ENCODE peak calls at places on chromosome 12, in nine cellular contexts. F is lower lobe of right lung, V is A549, Z is HepG2, N is psoas muscle, T is heart right ventricle, A is pancreas, B is Calu3, Y is WERI-Rb-1. Q is an unnamed sample.
A peak's percentile ranks its signal among the peaks of the same experiment; 100 is the strongest.

GRCh38 chr12:119929974-119930373 is 52.9 kb upstream of the CIT start:
- DNase-seq in F (no peak), Y (no peak), B (no peak), A (no peak), T (no peak), Z (no peak), V (no peak), N (no peak), Q (no peak)

GRCh38 chr12:52243264-52243773 is 10.3 kb downstream of the KRT7 start:
- DNase-seq in F (no peak), B (peak; percentile 49), Z (no peak), N (peak; percentile 40), V (peak; percentile 61), T (no peak), Y (no peak), A (no peak), Q (no peak)

GRCh38 chr12:24478254-24478653 is 470.6 kb downstream of the BCAT1 start:
- DNase-seq in B (no peak), N (no peak), F (no peak), Y (no peak), T (no peak), V (no peak), Z (no peak), A (no peak), Q (no peak)

GRCh38 chr12:13085968-13086686 is 17.3 kb downstream of the GSG1 start:
- DNase-seq in V (no peak), Y (no peak), N (no peak), T (no peak), B (no peak), Z (no peak), A (no peak), F (no peak), Q (no peak)

GRCh38 chr12:30694971-30695326 is 720 bp downstream of the IPO8 start:
- DNase-seq in F (peak; percentile 63), B (peak; percentile 52), Y (peak; percentile 35), V (peak; percentile 53), A (peak; percentile 65), T (no peak), N (peak; percentile 61), Z (peak; percentile 41), Q (no peak)

GRCh38 chr12:80892597-80893445 is 44.9 kb downstream of the LIN7A start:
- DNase-seq in Z (no peak), A (no peak), F (no peak), B (no peak), N (no peak), Y (no peak), T (no peak), V (no peak), Q (no peak)

GRCh38 chr12:6452245-6452731 is 446 bp downstream of the TAPBPL start:
- DNase-seq in A (peak; percentile 59), B (peak; percentile 14), F (no peak), T (peak; percentile 58), V (no peak), Z (no peak), Y (peak; percentile 33), N (no peak), Q (no peak)

GRCh38 chr12:13339538-13339937 is 143.0 kb downstream of the EMP1 start:
- DNase-seq in F (no peak), Z (peak; percentile 1), V (peak; percentile 86), N (no peak), B (peak; percentile 68), T (no peak), A (no peak), Y (no peak), Q (no peak)

GRCh38 chr12:3252416-3252815 is 175.2 kb downstream of the TSPAN9 start:
- DNase-seq in A (peak; percentile 24), Z (no peak), T (peak; percentile 93), V (no peak), N (peak; percentile 95), B (no peak), Y (no peak), F (peak; percentile 60), Q (no peak)

GRCh38 chr12:124369055-124369900 is 74.4 kb downstream of the RFLNA start:
- DNase-seq in T (peak; percentile 91), N (peak; percentile 99), F (peak; percentile 92), Z (peak; percentile 69), V (peak; percentile 97), A (peak; percentile 97), Y (no peak), B (peak; percentile 85), Q (no peak)

GRCh38 chr12:90128526-90128925 is 419.9 kb upstream of the ATP2B1 start:
- DNase-seq in B (no peak), N (no peak), F (no peak), A (no peak), T (no peak), V (peak; percentile 10), Z (no peak), Y (no peak), Q (no peak)

GRCh38 chr12:111430418-111431353 is 25.0 kb downstream of the SH2B3 start:
- DNase-seq in Z (no peak), V (no peak), A (no peak), T (peak; percentile 57), Y (no peak), B (no peak), N (no peak), F (no peak), Q (peak; percentile 63)

GRCh38 chr12:6056406-6057211 is 67.9 kb downstream of the VWF start:
- DNase-seq in V (peak; percentile 39), T (no peak), B (no peak), F (no peak), A (no peak), Y (peak; percentile 79), N (no peak), Z (peak; percentile 14), Q (no peak)

GRCh38 chr12:110217996-110218674 is 62.9 kb upstream of the ATP2A2 start:
- DNase-seq in V (no peak), T (no peak), B (no peak), Y (no peak), A (no peak), F (no peak), N (no peak), Z (no peak), Q (no peak)

GRCh38 chr12:64825143-64826011 is 930 bp downstream of the TBC1D30 start:
- DNase-seq in N (no peak), Z (no peak), B (no peak), A (no peak), F (no peak), Y (peak; percentile 22), T (no peak), V (no peak), Q (no peak)

GRCh38 chr12:42812086-42812485 is 222.5 kb upstream of the PRICKLE1 start:
- DNase-seq in T (no peak), F (no peak), V (no peak), A (no peak), N (no peak), Z (no peak), Y (no peak), B (no peak), Q (no peak)

GRCh38 chr12:21451529-21451928 is 14.1 kb downstream of the PYROXD1 start:
- DNase-seq in F (no peak), B (no peak), N (no peak), Y (no peak), Z (no peak), T (no peak), A (no peak), V (no peak), Q (no peak)

GRCh38 chr12:114401346-114402320 is 4.3 kb downstream of the TBX5 start:
- DNase-seq in Y (no peak), A (no peak), N (no peak), B (no peak), Z (no peak), V (no peak), T (no peak), F (no peak), Q (no peak)

GRCh38 chr12:23533295-23533694 is 416.2 kb downstream of the SOX5 start:
- DNase-seq in B (no peak), F (no peak), V (no peak), N (no peak), Y (no peak), A (no peak), T (no peak), Z (no peak), Q (no peak)

GRCh38 chr12:63276537-63277365 is 125.8 kb upstream of the AVPR1A start:
- DNase-seq in N (no peak), T (no peak), V (peak; percentile 58), A (peak; percentile 62), Y (peak; percentile 69), B (peak; percentile 78), Z (peak; percentile 44), F (no peak), Q (no peak)

GRCh38 chr12:52818376-52818775 is 4.5 kb upstream of the KRT4 start:
- DNase-seq in F (no peak), A (no peak), Z (no peak), Y (no peak), V (no peak), N (no peak), T (no peak), B (no peak), Q (no peak)

GRCh38 chr12:115944392-115944742 is 333.1 kb downstream of the MED13L start:
- DNase-seq in N (no peak), V (no peak), Y (no peak), F (no peak), Z (no peak), T (no peak), A (no peak), B (no peak), Q (no peak)

GRCh38 chr12:19402743-19403400 is 36.4 kb upstream of the AEBP2 start:
- DNase-seq in A (peak; percentile 26), V (peak; percentile 29), Z (peak; percentile 78), F (peak; percentile 57), B (peak; percentile 85), N (no peak), Y (no peak), T (peak; percentile 12), Q (no peak)
- TF ChIP-seq CTCF in A (no peak), V (no peak), Z (no peak), F (no peak), B (no peak), N (no peak), Y (no peak), T (no peak), Q (no peak)

GRCh38 chr12:67459173-67459572 is 189.4 kb upstream of the DYRK2 start:
- DNase-seq in F (no peak), Y (no peak), V (no peak), A (no peak), T (no peak), Z (no peak), B (no peak), N (peak; percentile 56), Q (no peak)
- TF ChIP-seq CTCF in F (no peak), Y (no peak), V (no peak), A (no peak), T (no peak), Z (no peak), B (no peak), N (no peak), Q (no peak)

DNA sequence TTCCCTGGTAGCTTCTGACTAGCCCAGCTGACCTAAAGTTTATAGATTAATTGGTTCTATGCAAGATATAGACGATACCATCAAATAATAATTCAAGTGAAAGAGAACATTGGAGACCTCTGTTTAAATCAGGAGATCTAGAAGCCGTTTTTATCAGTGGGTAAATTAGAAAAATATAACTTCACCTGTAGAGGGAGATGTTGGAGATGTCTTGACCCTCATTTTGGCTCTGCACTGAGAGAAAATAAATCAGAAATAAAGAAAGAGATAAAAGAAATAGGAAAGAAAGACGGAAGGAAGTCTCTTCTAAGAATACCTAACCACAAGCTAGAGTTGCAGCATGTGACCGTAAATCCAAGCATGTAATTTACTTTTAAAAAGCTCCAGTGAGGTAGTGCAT is 684.5 kb downstream of the C12orf50 start:
- DNase-seq in N (no peak), V (peak; percentile 4), Z (no peak), B (no peak), T (no peak), A (no peak), Y (no peak), F (no peak), Q (no peak)
- TF ChIP-seq CTCF in N (no peak), V (peak; percentile 30), Z (no peak), B (no peak), T (no peak), A (no peak), Y (no peak), F (no peak), Q (no peak)

GRCh38 chr12:12070674-12071661 is at the start of gene BCL2L14:
- DNase-seq in V (no peak), A (no peak), B (peak; percentile 27), Z (peak; percentile 59), F (no peak), N (no peak), Y (no peak), T (no peak), Q (no peak)
- TF ChIP-seq CTCF in V (no peak), A (no peak), B (no peak), Z (peak; percentile 13), F (no peak), N (no peak), Y (no peak), T (no peak), Q (no peak)

Q was measured in CD14-positive monocyte.